ENCODE peak calls at places on chromosomes 1 and 21, in six cellular contexts. One of them, this sample, is unnamed.

GRCh38 chr1:88973520-88974137 is 18.8 kb downstream of the KYAT3 start:
- DNase-seq in AG09309: no peak
- DNase-seq in OCI-LY7: peak
- DNase-seq in NAMALWA: peak
- DNase-seq in adrenal gland: no peak
- DNase-seq in left ventricle myocardium inferior: no peak
- DNase-seq in this sample: peak

GRCh38 chr21:36966846-36967657 is 583 bp upstream of the HLCS start:
- DNase-seq in AG09309: no peak
- DNase-seq in OCI-LY7: no peak
- DNase-seq in NAMALWA: peak
- DNase-seq in adrenal gland: peak
- DNase-seq in left ventricle myocardium inferior: no peak
- DNase-seq in this sample: no peak

GRCh38 chr1:10692401-10693021 is 103.9 kb downstream of the CASZ1 start:
- DNase-seq in AG09309: no peak
- DNase-seq in OCI-LY7: peak
- DNase-seq in NAMALWA: peak
- DNase-seq in adrenal gland: peak
- DNase-seq in left ventricle myocardium inferior: no peak
- DNase-seq in this sample: peak

GRCh38 chr1:5865056-5865455 is 127.2 kb downstream of the NPHP4 start:
- DNase-seq in AG09309: no peak
- DNase-seq in OCI-LY7: no peak
- DNase-seq in NAMALWA: no peak
- DNase-seq in adrenal gland: no peak
- DNase-seq in left ventricle myocardium inferior: no peak
- DNase-seq in this sample: no peak

GRCh38 chr1:30572192-30572591 is 151.2 kb downstream of the MATN1 start:
- DNase-seq in AG09309: no peak
- DNase-seq in OCI-LY7: no peak
- DNase-seq in NAMALWA: no peak
- DNase-seq in adrenal gland: no peak
- DNase-seq in left ventricle myocardium inferior: no peak
- DNase-seq in this sample: no peak

GRCh38 chr1:228228601-228229074 is 20.8 kb downstream of the OBSCN start:
- DNase-seq in AG09309: peak
- DNase-seq in OCI-LY7: no peak
- DNase-seq in NAMALWA: no peak
- DNase-seq in adrenal gland: no peak
- DNase-seq in left ventricle myocardium inferior: no peak
- DNase-seq in this sample: no peak

GRCh38 chr21:45353200-45353599 is 51.8 kb upstream of the COL18A1 start:
- DNase-seq in AG09309: no peak
- DNase-seq in OCI-LY7: no peak
- DNase-seq in NAMALWA: no peak
- DNase-seq in adrenal gland: no peak
- DNase-seq in left ventricle myocardium inferior: no peak
- DNase-seq in this sample: no peak

GRCh38 chr1:92972413-92973129 is 11.3 kb upstream of the DIPK1A start:
- DNase-seq in AG09309: no peak
- DNase-seq in OCI-LY7: no peak
- DNase-seq in NAMALWA: no peak
- DNase-seq in adrenal gland: no peak
- DNase-seq in left ventricle myocardium inferior: no peak
- DNase-seq in this sample: no peak

GRCh38 chr1:49465486-49466185 is 558.1 kb downstream of the AGBL4 start:
- DNase-seq in AG09309: no peak
- DNase-seq in OCI-LY7: no peak
- DNase-seq in NAMALWA: no peak
- DNase-seq in adrenal gland: no peak
- DNase-seq in left ventricle myocardium inferior: no peak
- DNase-seq in this sample: no peak

GRCh38 chr21:37281993-37282392 is 14.9 kb upstream of the VPS26C start:
- DNase-seq in AG09309: no peak
- DNase-seq in OCI-LY7: no peak
- DNase-seq in NAMALWA: no peak
- DNase-seq in adrenal gland: peak
- DNase-seq in left ventricle myocardium inferior: no peak
- DNase-seq in this sample: no peak

This sample was measured in GM12865.